ENCODE peak calls at places on chromosomes 12 and 14, in five cellular contexts. One of them, this sample, is unnamed.

GRCh38 chr12:104410326-104410725 is 46.4 kb upstream of the CHST11 start:
- DNase-seq in activated CD8-positive, alpha-beta T cell treated with anti-CD3 and anti-CD28 coated beads, Interleukin-2, amount 10 ng/mL, durations not matched to agents 7 days and 5 days: no peak
- DNase-seq in lung: no peak
- DNase-seq in heart right ventricle: no peak
- DNase-seq in T1000: no peak
- DNase-seq in this sample: no peak

GRCh38 chr12:3252416-3252815 is 175.2 kb downstream of the TSPAN9 start:
- DNase-seq in heart right ventricle: peak
- DNase-seq in T1000: no peak
- DNase-seq in lung: peak
- DNase-seq in activated CD8-positive, alpha-beta T cell treated with anti-CD3 and anti-CD28 coated beads, Interleukin-2, amount 10 ng/mL, durations not matched to agents 7 days and 5 days: no peak
- DNase-seq in this sample: no peak

GRCh38 chr14:101600336-101600890 is 39.1 kb downstream of the DIO3 start:
- DNase-seq in lung: no peak
- DNase-seq in activated CD8-positive, alpha-beta T cell treated with anti-CD3 and anti-CD28 coated beads, Interleukin-2, amount 10 ng/mL, durations not matched to agents 7 days and 5 days: peak
- DNase-seq in heart right ventricle: no peak
- DNase-seq in T1000: no peak
- DNase-seq in this sample: no peak

GRCh38 chr12:94374124-94374523 is 85.5 kb downstream of the CEP83 start:
- DNase-seq in T1000: no peak
- DNase-seq in heart right ventricle: no peak
- DNase-seq in activated CD8-positive, alpha-beta T cell treated with anti-CD3 and anti-CD28 coated beads, Interleukin-2, amount 10 ng/mL, durations not matched to agents 7 days and 5 days: no peak
- DNase-seq in lung: no peak
- DNase-seq in this sample: no peak

GRCh38 chr12:95637471-95638155 is 86.3 kb upstream of the USP44 start:
- DNase-seq in activated CD8-positive, alpha-beta T cell treated with anti-CD3 and anti-CD28 coated beads, Interleukin-2, amount 10 ng/mL, durations not matched to agents 7 days and 5 days: no peak
- DNase-seq in T1000: no peak
- DNase-seq in lung: no peak
- DNase-seq in heart right ventricle: no peak
- DNase-seq in this sample: no peak

GRCh38 chr12:42129595-42130204 is 15.0 kb downstream of the GXYLT1 start:
- DNase-seq in heart right ventricle: peak
- DNase-seq in activated CD8-positive, alpha-beta T cell treated with anti-CD3 and anti-CD28 coated beads, Interleukin-2, amount 10 ng/mL, durations not matched to agents 7 days and 5 days: no peak
- DNase-seq in T1000: peak
- DNase-seq in lung: no peak
- DNase-seq in this sample: peak

GRCh38 chr12:117685115-117685926 is 283.5 kb downstream of the KSR2 start:
- DNase-seq in heart right ventricle: no peak
- DNase-seq in lung: no peak
- DNase-seq in activated CD8-positive, alpha-beta T cell treated with anti-CD3 and anti-CD28 coated beads, Interleukin-2, amount 10 ng/mL, durations not matched to agents 7 days and 5 days: no peak
- DNase-seq in T1000: peak
- DNase-seq in this sample: no peak

GRCh38 chr12:103279444-103279843 is 216.3 kb downstream of the C12orf42 start:
- DNase-seq in lung: no peak
- DNase-seq in heart right ventricle: no peak
- DNase-seq in T1000: no peak
- DNase-seq in activated CD8-positive, alpha-beta T cell treated with anti-CD3 and anti-CD28 coated beads, Interleukin-2, amount 10 ng/mL, durations not matched to agents 7 days and 5 days: peak
- DNase-seq in this sample: no peak

GRCh38 chr12:8692573-8692972 is 5.2 kb upstream of the RIMKLB start:
- DNase-seq in lung: no peak
- DNase-seq in heart right ventricle: peak
- DNase-seq in T1000: no peak
- DNase-seq in activated CD8-positive, alpha-beta T cell treated with anti-CD3 and anti-CD28 coated beads, Interleukin-2, amount 10 ng/mL, durations not matched to agents 7 days and 5 days: no peak
- DNase-seq in this sample: peak

GRCh38 chr14:83520837-83521236 is 1987.2 kb upstream of the SEL1L start:
- DNase-seq in T1000: no peak
- DNase-seq in activated CD8-positive, alpha-beta T cell treated with anti-CD3 and anti-CD28 coated beads, Interleukin-2, amount 10 ng/mL, durations not matched to agents 7 days and 5 days: no peak
- DNase-seq in lung: no peak
- DNase-seq in heart right ventricle: no peak
- DNase-seq in this sample: no peak

GRCh38 chr12:2139651-2140050 is 86.9 kb downstream of the CACNA1C start:
- DNase-seq in T1000: no peak
- DNase-seq in heart right ventricle: no peak
- DNase-seq in activated CD8-positive, alpha-beta T cell treated with anti-CD3 and anti-CD28 coated beads, Interleukin-2, amount 10 ng/mL, durations not matched to agents 7 days and 5 days: no peak
- DNase-seq in lung: no peak
- DNase-seq in this sample: no peak

GRCh38 chr14:21498540-21499526 is 12.3 kb downstream of the METTL3 start:
- DNase-seq in heart right ventricle: no peak
- DNase-seq in activated CD8-positive, alpha-beta T cell treated with anti-CD3 and anti-CD28 coated beads, Interleukin-2, amount 10 ng/mL, durations not matched to agents 7 days and 5 days: peak
- DNase-seq in lung: no peak
- DNase-seq in T1000: no peak
- DNase-seq in this sample: peak

GRCh38 chr12:85206543-85206942 is 73.5 kb upstream of the ALX1 start:
- DNase-seq in lung: no peak
- DNase-seq in heart right ventricle: no peak
- DNase-seq in activated CD8-positive, alpha-beta T cell treated with anti-CD3 and anti-CD28 coated beads, Interleukin-2, amount 10 ng/mL, durations not matched to agents 7 days and 5 days: no peak
- DNase-seq in T1000: no peak
- DNase-seq in this sample: no peak

GRCh38 chr12:39459027-39459434 is 16.1 kb upstream of the KIF21A start:
- DNase-seq in heart right ventricle: no peak
- DNase-seq in T1000: no peak
- DNase-seq in activated CD8-positive, alpha-beta T cell treated with anti-CD3 and anti-CD28 coated beads, Interleukin-2, amount 10 ng/mL, durations not matched to agents 7 days and 5 days: no peak
- DNase-seq in lung: no peak
- DNase-seq in this sample: no peak